ENCODE peak calls at places on chromosomes 3 and 15, in nine cellular contexts. J is GM06990, Z is HFF-Myc, C is colonic mucosa, M is tibial artery, N is left lung, E is psoas muscle, U is activated B cell treated with CpG ODN at 0.5 μM for 24 hours, Q is B cell. W is an unnamed sample.
A peak's percentile ranks its signal among the peaks of the same experiment; 100 is the strongest.

GRCh38 chr15:95259513-95259912 is 1028.2 kb downstream of the MCTP2 start:
- DNase-seq in J (no peak), Z (peak; percentile 47), C (peak; percentile 65), M (peak; percentile 83), N (no peak), E (peak; percentile 31), U (no peak), Q (no peak), W (peak; percentile 45)

GRCh38 chr3:40827942-40828688 is 303.4 kb downstream of the ZNF621 start:
- DNase-seq in J (no peak), Z (no peak), C (peak; percentile 25), M (peak; percentile 88), N (no peak), E (peak; percentile 59), U (no peak), Q (no peak), W (peak; percentile 65)

GRCh38 chr3:101216710-101217457 is 103.5 kb downstream of the IMPG2 start:
- DNase-seq in J (peak; percentile 7), Z (no peak), C (no peak), M (peak; percentile 86), N (no peak), E (peak; percentile 57), U (no peak), Q (no peak), W (no peak)

GRCh38 chr15:59594493-59594942 is 17.1 kb upstream of the GCNT3 start:
- DNase-seq in J (no peak), Z (no peak), C (peak; percentile 72), M (no peak), N (no peak), E (no peak), U (no peak), Q (no peak), W (peak; percentile 97)

GRCh38 chr3:5187920-5188418 is 462 bp downstream of the EDEM1 start:
- DNase-seq in J (peak; percentile 81), Z (no peak), C (peak; percentile 44), M (peak; percentile 72), N (peak; percentile 91), E (peak; percentile 49), U (peak; percentile 65), Q (peak; percentile 54), W (no peak)

GRCh38 chr3:30779686-30780287 is 114.7 kb downstream of the GADL1 start:
- DNase-seq in J (no peak), Z (peak; percentile 32), C (peak; percentile 36), M (no peak), N (no peak), E (no peak), U (no peak), Q (no peak), W (no peak)

GRCh38 chr15:92749172-92749571 is 93.6 kb upstream of the FAM174B start:
- DNase-seq in J (no peak), Z (no peak), C (no peak), M (no peak), N (no peak), E (no peak), U (no peak), Q (no peak), W (no peak)

GRCh38 chr3:18378218-18378617 is 46.9 kb downstream of the SATB1 start:
- DNase-seq in J (no peak), Z (no peak), C (no peak), M (no peak), N (no peak), E (no peak), U (no peak), Q (no peak), W (no peak)

GRCh38 chr3:107328074-107328473 is 49.2 kb upstream of the CCDC54 start:
- DNase-seq in J (no peak), Z (no peak), C (no peak), M (no peak), N (no peak), E (no peak), U (no peak), Q (no peak), W (no peak)

GRCh38 chr3:179613807-179614206 is 9.2 kb downstream of the NDUFB5 start:
- DNase-seq in J (no peak), Z (no peak), C (no peak), M (no peak), N (no peak), E (no peak), U (no peak), Q (no peak), W (no peak)

GRCh38 chr15:35078221-35078915 is 6.7 kb downstream of the NANOGP8 start:
- DNase-seq in J (no peak), Z (peak; percentile 21), C (no peak), M (no peak), N (no peak), E (no peak), U (no peak), Q (no peak), W (peak; percentile 19)

GRCh38 chr3:13829311-13829710 is 50.6 kb downstream of the WNT7A start:
- DNase-seq in J (no peak), Z (no peak), C (no peak), M (no peak), N (no peak), E (no peak), U (no peak), Q (no peak), W (no peak)

GRCh38 chr3:13834258-13835035 is 45.4 kb downstream of the WNT7A start:
- DNase-seq in J (no peak), Z (no peak), C (no peak), M (no peak), N (no peak), E (no peak), U (no peak), Q (no peak), W (no peak)

GRCh38 chr3:13833506-13834257 is 46.2 kb downstream of the WNT7A start:
- DNase-seq in J (no peak), Z (no peak), C (no peak), M (no peak), N (no peak), E (no peak), U (no peak), Q (no peak), W (no peak)

GRCh38 chr3:13831386-13831996 is 48.4 kb downstream of the WNT7A start:
- DNase-seq in J (no peak), Z (no peak), C (no peak), M (no peak), N (no peak), E (no peak), U (no peak), Q (no peak), W (no peak)

DNA sequence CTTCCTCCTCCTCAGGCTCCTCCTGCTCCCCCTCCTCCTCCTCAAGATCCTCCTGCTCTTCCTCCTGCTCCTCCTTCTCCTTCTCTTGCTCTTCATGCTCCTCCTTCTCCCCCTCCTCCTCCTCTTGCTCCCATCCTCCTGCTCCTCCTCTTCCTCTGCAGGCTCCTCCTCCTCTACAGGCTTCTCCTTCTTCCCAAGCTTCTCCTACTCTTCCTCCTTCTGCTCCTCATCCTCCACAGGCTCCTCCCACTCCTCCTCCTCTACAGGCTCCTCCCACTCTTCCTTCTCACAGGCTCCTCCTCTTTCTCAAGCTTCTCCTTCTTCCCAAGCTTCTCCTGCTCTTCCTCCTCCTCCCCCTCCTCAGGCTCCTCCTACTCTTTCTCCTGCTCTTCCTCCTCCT is 47.7 kb downstream of the WNT7A start:
- DNase-seq in J (no peak), Z (no peak), C (no peak), M (no peak), N (no peak), E (no peak), U (no peak), Q (no peak), W (no peak)
- TF ChIP-seq CTCF in J (no peak), Z (no peak), C (no peak), M (no peak), N (no peak), E (no peak), U (no peak), Q (no peak), W (no peak)

GRCh38 chr15:56813995-56814394 is 80.7 kb upstream of the ZNF280D start:
- DNase-seq in J (no peak), Z (no peak), C (no peak), M (no peak), N (no peak), E (no peak), U (no peak), Q (no peak), W (no peak)
- TF ChIP-seq CTCF in J (no peak), Z (no peak), C (no peak), M (no peak), N (no peak), E (no peak), U (no peak), Q (no peak), W (no peak)

GRCh38 chr3:56987238-56987932 is 73.1 kb upstream of the SPATA12 start:
- DNase-seq in J (no peak), Z (no peak), C (no peak), M (no peak), N (no peak), E (no peak), U (no peak), Q (no peak), W (no peak)
- TF ChIP-seq CTCF in J (peak; percentile 43), Z (peak; percentile 43), C (no peak), M (no peak), N (no peak), E (no peak), U (no peak), Q (peak; percentile 18), W (peak; percentile 52)

GRCh38 chr3:181718416-181718815 is 6.7 kb downstream of the SOX2 start:
- DNase-seq in J (no peak), Z (no peak), C (no peak), M (no peak), N (no peak), E (no peak), U (no peak), Q (no peak), W (no peak)

GRCh38 chr3:181719298-181719859 is 7.7 kb downstream of the SOX2 start:
- DNase-seq in J (peak; percentile 67), Z (no peak), C (no peak), M (no peak), N (peak; percentile 73), E (no peak), U (no peak), Q (no peak), W (no peak)

GRCh38 chr3:181721369-181721768 is 9.6 kb downstream of the SOX2 start:
- DNase-seq in J (no peak), Z (no peak), C (no peak), M (no peak), N (no peak), E (no peak), U (no peak), Q (no peak), W (no peak)

GRCh38 chr3:181722156-181722555 is 10.4 kb downstream of the SOX2 start:
- DNase-seq in J (peak; percentile 34), Z (no peak), C (no peak), M (no peak), N (no peak), E (no peak), U (no peak), Q (no peak), W (no peak)

GRCh38 chr3:181720281-181720680 is 8.6 kb downstream of the SOX2 start:
- DNase-seq in J (no peak), Z (no peak), C (no peak), M (no peak), N (peak; percentile 49), E (no peak), U (no peak), Q (no peak), W (no peak)
- TF ChIP-seq CTCF in J (no peak), Z (no peak), C (no peak), M (no peak), N (no peak), E (no peak), U (no peak), Q (no peak), W (no peak)

GRCh38 chr15:70854669-70854976 is 666 bp upstream of the LARP6 start:
- DNase-seq in J (no peak), Z (no peak), C (no peak), M (no peak), N (no peak), E (no peak), U (no peak), Q (no peak), W (no peak)
- TF ChIP-seq CTCF in J (peak; percentile 7), Z (no peak), C (no peak), M (no peak), N (no peak), E (no peak), U (no peak), Q (no peak), W (peak; percentile 6)

W was measured in kidney epithelial cell.